ENCODE peak calls at places on chromosome 22, in four cellular contexts. I is GM04504; Y is RWPE2; E is effector memory CD8-positive, alpha-beta T cell. P is an unnamed sample.

GRCh38 chr22:27150530-27150909 is 493.1 kb downstream of the MIAT start:
- DNase-seq in E (no peak), I (no peak), Y (no peak), P (no peak)

GRCh38 chr22:27068121-27068520 is 410.7 kb downstream of the MIAT start:
- DNase-seq in Y (no peak), I (no peak), E (no peak), P (no peak)

GRCh38 chr22:37546436-37547248 is 13.6 kb upstream of the CDC42EP1 start:
- DNase-seq in I (no peak), Y (no peak), E (no peak), P (no peak)

GRCh38 chr22:39233736-39234120 is 11.1 kb downstream of the PDGFB start:
- DNase-seq in Y (no peak), E (no peak), I (no peak), P (no peak)

GRCh38 chr22:31179345-31179744 is 19.4 kb downstream of the RNF185 start:
- DNase-seq in E (no peak), I (peak), Y (peak), P (no peak)

GRCh38 chr22:38437416-38437815 is 17.6 kb downstream of the KCNJ4 start:
- DNase-seq in Y (no peak), E (no peak), I (no peak), P (no peak)

GRCh38 chr22:44580756-44581435 is 82.9 kb upstream of the RTL6 start:
- DNase-seq in Y (peak), E (no peak), I (no peak), P (no peak)

GRCh38 chr22:36325163-36326031 is 62.4 kb downstream of the MYH9 start:
- DNase-seq in E (no peak), Y (peak), I (peak), P (no peak)

GRCh38 chr22:49929553-49929979 is 11.1 kb downstream of the CRELD2 start:
- DNase-seq in E (peak), Y (no peak), I (no peak), P (no peak)